ENCODE peak calls at places on chromosomes 1 and 21, in four cellular contexts. One of them, this sample, is unnamed.

GRCh38 chr1:15758953-15759661 is 512 bp downstream of the FBLIM1 start:
- DNase-seq in IMR-90: no peak
- DNase-seq in GM12878: no peak
- DNase-seq in K562: no peak
- DNase-seq in this sample: peak

GRCh38 chr1:59081181-59081580 is 215.7 kb upstream of the FGGY start:
- DNase-seq in K562: no peak
- DNase-seq in GM12878: no peak
- DNase-seq in IMR-90: no peak
- DNase-seq in this sample: no peak

GRCh38 chr1:156524481-156524869 is 23.9 kb upstream of the MEF2D start:
- DNase-seq in K562: no peak
- DNase-seq in GM12878: no peak
- DNase-seq in IMR-90: no peak
- DNase-seq in this sample: no peak

GRCh38 chr1:79497193-79497773 is 490.8 kb upstream of the ADGRL4 start:
- DNase-seq in K562: peak
- DNase-seq in GM12878: no peak
- DNase-seq in IMR-90: peak
- DNase-seq in this sample: peak

GRCh38 chr1:157431751-157432150 is 120.6 kb downstream of the FCRL5 start:
- DNase-seq in GM12878: no peak
- DNase-seq in IMR-90: peak
- DNase-seq in K562: no peak
- DNase-seq in this sample: no peak

GRCh38 chr1:234734864-234735263 is 124.9 kb upstream of the IRF2BP2 start:
- DNase-seq in IMR-90: no peak
- DNase-seq in GM12878: no peak
- DNase-seq in K562: peak
- DNase-seq in this sample: no peak

GRCh38 chr1:161161652-161162051 is 2.4 kb downstream of the USP21 start:
- DNase-seq in K562: no peak
- DNase-seq in IMR-90: no peak
- DNase-seq in GM12878: no peak
- DNase-seq in this sample: no peak

GRCh38 chr1:52368383-52369172 is 2.6 kb upstream of the CC2D1B start:
- DNase-seq in GM12878: no peak
- DNase-seq in K562: no peak
- DNase-seq in IMR-90: peak
- DNase-seq in this sample: peak

GRCh38 chr1:198860371-198860770 is 221.5 kb downstream of the PTPRC start:
- DNase-seq in K562: no peak
- DNase-seq in IMR-90: no peak
- DNase-seq in GM12878: no peak
- DNase-seq in this sample: no peak

GRCh38 chr21:35400233-35400939 is 351.3 kb upstream of the RUNX1 start:
- DNase-seq in GM12878: peak
- DNase-seq in K562: peak
- DNase-seq in IMR-90: peak
- DNase-seq in this sample: peak

GRCh38 chr1:110580244-110580643 is 25.9 kb downstream of the KCNA2 start:
- DNase-seq in K562: no peak
- DNase-seq in IMR-90: no peak
- DNase-seq in GM12878: no peak
- DNase-seq in this sample: no peak

GRCh38 chr1:156894711-156895407 is 1.3 kb downstream of the PEAR1 start:
- DNase-seq in IMR-90: peak
- DNase-seq in GM12878: no peak
- DNase-seq in K562: peak
- DNase-seq in this sample: no peak

GRCh38 chr1:57889686-57890360 is 466.0 kb upstream of the DAB1 start:
- DNase-seq in IMR-90: no peak
- DNase-seq in GM12878: no peak
- DNase-seq in K562: no peak
- DNase-seq in this sample: no peak

GRCh38 chr1:119539636-119540035 is 32.6 kb downstream of the HSD3B1 start:
- DNase-seq in GM12878: no peak
- DNase-seq in K562: no peak
- DNase-seq in IMR-90: no peak
- DNase-seq in this sample: no peak

GRCh38 chr1:207858806-207859205 is 52.1 kb downstream of the CD34 start:
- DNase-seq in IMR-90: no peak
- DNase-seq in GM12878: no peak
- DNase-seq in K562: no peak
- DNase-seq in this sample: no peak

GRCh38 chr1:204377800-204378608 is 18.3 kb upstream of the PLEKHA6 start:
- DNase-seq in IMR-90: no peak
- DNase-seq in K562: peak
- DNase-seq in GM12878: no peak
- DNase-seq in this sample: peak

GRCh38 chr1:211631168-211631567 is 44.3 kb downstream of the NEK2 start:
- DNase-seq in IMR-90: no peak
- DNase-seq in K562: no peak
- DNase-seq in GM12878: no peak
- DNase-seq in this sample: no peak

GRCh38 chr1:13732971-13733667 is 33.1 kb downstream of the PRDM2 start:
- DNase-seq in IMR-90: no peak
- DNase-seq in GM12878: no peak
- DNase-seq in K562: no peak
- DNase-seq in this sample: no peak

GRCh38 chr1:55320891-55321290 is 105.7 kb upstream of the USP24 start:
- DNase-seq in K562: no peak
- DNase-seq in GM12878: no peak
- DNase-seq in IMR-90: no peak
- DNase-seq in this sample: no peak

GRCh38 chr21:14706712-14707111 is 160.6 kb upstream of the SAMSN1 start:
- DNase-seq in GM12878: no peak
- DNase-seq in IMR-90: no peak
- DNase-seq in K562: no peak
- DNase-seq in this sample: no peak

GRCh38 chr1:215421772-215422171 is 145.3 kb upstream of the KCTD3 start:
- DNase-seq in IMR-90: no peak
- DNase-seq in GM12878: no peak
- DNase-seq in K562: no peak
- DNase-seq in this sample: no peak

GRCh38 chr1:232443372-232443771 is 186.6 kb downstream of the SIPA1L2 start:
- DNase-seq in IMR-90: no peak
- DNase-seq in K562: no peak
- DNase-seq in GM12878: no peak
- DNase-seq in this sample: no peak

GRCh38 chr1:93774707-93775106 is 93.1 kb upstream of the BCAR3 start:
- DNase-seq in IMR-90: peak
- DNase-seq in K562: no peak
- DNase-seq in GM12878: no peak
- DNase-seq in this sample: no peak

GRCh38 chr1:21439345-21439720 is 604 bp upstream of the NBPF3 start:
- DNase-seq in GM12878: no peak
- DNase-seq in IMR-90: no peak
- DNase-seq in K562: no peak
- DNase-seq in this sample: no peak

GRCh38 chr1:34656706-34657105 is 98.1 kb upstream of the GJB5 start:
- DNase-seq in GM12878: no peak
- DNase-seq in K562: no peak
- DNase-seq in IMR-90: no peak
- DNase-seq in this sample: no peak

GRCh38 chr1:221419513-221420088 is 322.3 kb downstream of the DUSP10 start:
- DNase-seq in IMR-90: peak
- DNase-seq in GM12878: no peak
- DNase-seq in K562: no peak
- DNase-seq in this sample: no peak

GRCh38 chr1:121443131-121443530 is 258.4 kb downstream of the SRGAP2C start:
- DNase-seq in K562: no peak
- DNase-seq in IMR-90: peak
- DNase-seq in GM12878: no peak
- DNase-seq in this sample: no peak

GRCh38 chr1:90502696-90503095 is 214.4 kb downstream of the BARHL2 start:
- DNase-seq in K562: no peak
- DNase-seq in IMR-90: no peak
- DNase-seq in GM12878: no peak
- DNase-seq in this sample: no peak

GRCh38 chr1:32798679-32799416 is 18.3 kb downstream of the YARS1 start:
- DNase-seq in K562: no peak
- DNase-seq in GM12878: peak
- DNase-seq in IMR-90: no peak
- DNase-seq in this sample: no peak

GRCh38 chr1:11499825-11500331 is 20.9 kb downstream of the DISP3 start:
- DNase-seq in IMR-90: no peak
- DNase-seq in K562: no peak
- DNase-seq in GM12878: no peak
- DNase-seq in this sample: no peak

GRCh38 chr1:23475134-23475628 is 8.8 kb downstream of the ASAP3 start:
- DNase-seq in IMR-90: peak
- DNase-seq in GM12878: no peak
- DNase-seq in K562: no peak
- DNase-seq in this sample: no peak

GRCh38 chr1:243473281-243474210 is 217.7 kb downstream of the SDCCAG8 start:
- DNase-seq in K562: no peak
- DNase-seq in IMR-90: peak
- DNase-seq in GM12878: no peak
- DNase-seq in this sample: no peak

GRCh38 chr1:68185743-68186142 is 46.6 kb downstream of the WLS start:
- DNase-seq in K562: no peak
- DNase-seq in IMR-90: no peak
- DNase-seq in GM12878: no peak
- DNase-seq in this sample: no peak

GRCh38 chr1:188061881-188062280 is 1233.1 kb downstream of the PLA2G4A start:
- DNase-seq in GM12878: no peak
- DNase-seq in K562: no peak
- DNase-seq in IMR-90: no peak
- DNase-seq in this sample: no peak

GRCh38 chr1:67980028-67980427 is 70.4 kb downstream of the DIRAS3 start:
- DNase-seq in GM12878: no peak
- DNase-seq in K562: no peak
- DNase-seq in IMR-90: no peak
- DNase-seq in this sample: peak

GRCh38 chr1:41690331-41690730 is 205.8 kb upstream of the EDN2 start:
- DNase-seq in IMR-90: no peak
- DNase-seq in K562: no peak
- DNase-seq in GM12878: no peak
- DNase-seq in this sample: no peak

GRCh38 chr1:64059556-64059955 is 143.9 kb upstream of the UBE2U start:
- DNase-seq in IMR-90: no peak
- DNase-seq in K562: no peak
- DNase-seq in GM12878: no peak
- DNase-seq in this sample: no peak
- TF ChIP-seq ELK1 in IMR-90: no peak
- TF ChIP-seq ELK1 in K562: no peak
- TF ChIP-seq ELK1 in GM12878: no peak
- TF ChIP-seq ELK1 in this sample: no peak

GRCh38 chr21:41506005-41506404 is 2.0 kb downstream of the TMPRSS2 start:
- DNase-seq in GM12878: no peak
- DNase-seq in K562: no peak
- DNase-seq in IMR-90: no peak
- DNase-seq in this sample: no peak
- TF ChIP-seq ELK1 in GM12878: no peak
- TF ChIP-seq ELK1 in K562: no peak
- TF ChIP-seq ELK1 in IMR-90: no peak
- TF ChIP-seq ELK1 in this sample: no peak

DNA sequence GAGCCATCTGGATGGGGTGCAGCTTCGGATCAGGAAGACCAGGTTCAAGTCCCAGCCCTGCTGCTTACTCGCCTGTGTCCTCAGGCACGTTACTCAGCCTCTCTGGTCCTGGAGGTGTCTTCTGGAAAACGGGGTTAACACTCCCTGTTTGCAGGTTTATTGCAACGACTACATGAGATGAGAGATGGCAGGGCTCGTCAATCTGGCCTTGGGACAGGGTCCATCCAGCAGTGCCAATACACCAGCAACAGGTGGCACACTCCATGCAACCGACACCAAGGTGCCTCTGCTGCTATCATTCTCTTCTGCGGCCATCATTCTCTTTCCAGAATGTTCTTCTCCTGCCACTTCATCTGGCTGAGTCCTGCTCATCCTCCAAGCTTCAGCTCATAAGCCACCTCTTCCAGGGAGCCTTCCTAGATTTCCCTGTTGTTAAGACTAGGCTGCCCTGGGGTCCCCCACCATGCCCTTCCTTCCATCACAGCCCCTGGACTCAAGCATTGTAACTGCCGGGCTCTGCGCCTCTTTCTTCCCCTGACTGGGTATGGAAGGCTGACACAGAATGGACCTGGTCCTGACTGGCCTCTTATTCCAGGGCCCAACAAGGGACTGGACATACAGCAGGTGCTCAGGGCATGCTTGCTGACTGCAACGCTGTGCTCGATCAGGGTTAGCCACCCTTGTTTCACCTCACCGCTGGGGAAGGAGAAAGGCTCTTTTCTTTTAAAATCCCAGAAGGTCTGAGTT is 87.4 kb downstream of the DMRTB1 start:
- DNase-seq in IMR-90: no peak
- DNase-seq in K562: no peak
- DNase-seq in GM12878: no peak
- DNase-seq in this sample: no peak
- TF ChIP-seq ELK1 in IMR-90: no peak
- TF ChIP-seq ELK1 in K562: no peak
- TF ChIP-seq ELK1 in GM12878: no peak
- TF ChIP-seq ELK1 in this sample: no peak

DNA sequence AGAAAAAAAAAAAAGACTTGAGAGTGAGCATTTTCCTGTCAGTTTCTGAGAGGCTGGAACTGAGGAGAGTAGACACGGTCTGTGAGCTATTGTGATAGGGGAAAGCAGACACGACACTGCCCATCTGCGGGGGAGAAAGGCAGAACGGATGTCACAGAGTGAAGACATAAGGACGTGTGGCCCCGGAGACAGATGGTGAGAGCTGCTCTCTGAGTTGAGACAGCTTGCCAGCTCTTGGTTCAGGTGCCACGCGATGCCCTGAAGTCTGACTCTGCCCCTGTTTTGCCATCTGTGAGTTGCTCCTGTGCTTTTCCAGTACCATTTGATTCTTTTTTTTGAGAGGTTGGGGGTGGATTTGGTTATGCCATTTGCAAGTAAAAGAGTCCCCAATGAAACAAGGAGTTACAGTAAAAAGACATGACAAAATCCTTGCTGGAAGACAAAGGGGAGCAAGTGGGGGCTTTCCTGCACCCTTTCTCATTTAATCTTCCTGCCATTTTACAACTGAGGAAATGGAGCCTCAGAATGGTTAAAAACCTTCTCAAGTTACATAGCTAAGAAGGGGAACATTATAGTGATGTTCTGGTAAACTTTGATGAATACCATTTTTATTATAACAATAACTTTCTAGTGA is 128.9 kb upstream of the DNAH14 start:
- DNase-seq in IMR-90: no peak
- DNase-seq in K562: no peak
- DNase-seq in GM12878: no peak
- DNase-seq in this sample: no peak
- TF ChIP-seq ELK1 in IMR-90: no peak
- TF ChIP-seq ELK1 in K562: no peak
- TF ChIP-seq ELK1 in GM12878: no peak
- TF ChIP-seq ELK1 in this sample: no peak

This sample was measured in A549.